ENCODE peak calls at places on chromosome 12, in five cellular contexts. J is Caco-2, M is cardiac muscle cell, E is heart left ventricle, F is thoracic aorta. Z is an unnamed sample.

GRCh38 chr12:54240971-54241588 is 38.8 kb downstream of the CBX5 start:
- DNase-seq in J (no peak), M (no peak), E (no peak), F (no peak), Z (peak; percentile 84)

GRCh38 chr12:84817297-84817696 is 95.3 kb downstream of the SLC6A15 start:
- DNase-seq in J (no peak), M (no peak), E (no peak), F (no peak), Z (no peak)

GRCh38 chr12:105841880-105842279 is 296.9 kb downstream of the NUAK1 start:
- DNase-seq in J (no peak), M (no peak), E (no peak), F (no peak), Z (no peak)

GRCh38 chr12:120247621-120248030 is 17.9 kb downstream of the PXN start:
- DNase-seq in J (no peak), M (no peak), E (no peak), F (no peak), Z (peak; percentile 77)

GRCh38 chr12:51085757-51086156 is 2.4 kb upstream of the CSRNP2 start:
- DNase-seq in J (no peak), M (no peak), E (no peak), F (no peak), Z (no peak)

GRCh38 chr12:3632256-3633240 is 120.4 kb downstream of the CRACR2A start:
- DNase-seq in J (no peak), M (no peak), E (no peak), F (no peak), Z (peak; percentile 45)

GRCh38 chr12:102800565-102800964 is 116.5 kb downstream of the PAH start:
- DNase-seq in J (no peak), M (no peak), E (no peak), F (no peak), Z (no peak)

GRCh38 chr12:121872546-121873223 is 14.0 kb upstream of the HPD start:
- DNase-seq in J (no peak), M (peak; percentile 96), E (no peak), F (no peak), Z (peak; percentile 95)

GRCh38 chr12:104171785-104172563 is 34.0 kb upstream of the NFYB start:
- DNase-seq in J (no peak), M (no peak), E (no peak), F (no peak), Z (no peak)

GRCh38 chr12:95582230-95583058 is 31.2 kb upstream of the USP44 start:
- DNase-seq in J (peak; percentile 40), M (peak; percentile 61), E (no peak), F (no peak), Z (peak; percentile 48)

GRCh38 chr12:75698052-75698451 is 186.6 kb upstream of the KRR1 start:
- DNase-seq in J (no peak), M (no peak), E (no peak), F (no peak), Z (no peak)

GRCh38 chr12:125057708-125058107 is 7.5 kb upstream of the AACS start:
- DNase-seq in J (no peak), M (no peak), E (no peak), F (no peak), Z (no peak)

GRCh38 chr12:128387811-128388422 is 120.9 kb downstream of the TMEM132C start:
- DNase-seq in J (peak; percentile 46), M (peak; percentile 10), E (no peak), F (no peak), Z (no peak)

GRCh38 chr12:127485528-127485927 is 781.4 kb upstream of the TMEM132C start:
- DNase-seq in J (no peak), M (no peak), E (no peak), F (no peak), Z (peak; percentile 32)

GRCh38 chr12:131620520-131620919 is 90.4 kb upstream of the SFSWAP start:
- DNase-seq in J (no peak), M (no peak), E (no peak), F (no peak), Z (no peak)

GRCh38 chr12:126067930-126068329 is 1002.7 kb downstream of the AACS start:
- DNase-seq in J (no peak), M (no peak), E (no peak), F (no peak), Z (no peak)

GRCh38 chr12:98172304-98172703 is 343.1 kb upstream of the TMPO start:
- DNase-seq in J (no peak), M (no peak), E (no peak), F (no peak), Z (no peak)

GRCh38 chr12:113154351-113154973 is 4.9 kb downstream of the CFAP73 start:
- DNase-seq in J (no peak), M (peak; percentile 44), E (no peak), F (no peak), Z (peak; percentile 17)

GRCh38 chr12:124379938-124380754 is 85.3 kb downstream of the RFLNA start:
- DNase-seq in J (no peak), M (peak; percentile 90), E (peak; percentile 78), F (peak; percentile 72), Z (peak; percentile 74)

GRCh38 chr12:15669256-15669948 is 119.8 kb downstream of the EPS8 start:
- DNase-seq in J (no peak), M (no peak), E (no peak), F (no peak), Z (no peak)

GRCh38 chr12:121602766-121603165 is 21.9 kb upstream of the KDM2B start:
- DNase-seq in J (no peak), M (no peak), E (no peak), F (no peak), Z (no peak)

GRCh38 chr12:16939871-16940306 is 333.9 kb upstream of the LMO3 start:
- DNase-seq in J (peak; percentile 82), M (peak; percentile 57), E (no peak), F (no peak), Z (peak; percentile 89)

GRCh38 chr12:115433014-115433634 is 749.1 kb upstream of the TBX3 start:
- DNase-seq in J (peak; percentile 25), M (no peak), E (no peak), F (no peak), Z (no peak)

GRCh38 chr12:38469689-38470088 is 153.1 kb downstream of the ALG10B start:
- DNase-seq in J (no peak), M (no peak), E (no peak), F (no peak), Z (no peak)

GRCh38 chr12:91562476-91562875 is 379.9 kb upstream of the DCN start:
- DNase-seq in J (no peak), M (no peak), E (no peak), F (no peak), Z (no peak)

GRCh38 chr12:123767613-123768012 is 5.5 kb downstream of the DNAH10 start:
- DNase-seq in J (no peak), M (no peak), E (no peak), F (no peak), Z (no peak)

GRCh38 chr12:99907210-99907609 is 77.5 kb downstream of the ANKS1B start:
- DNase-seq in J (no peak), M (no peak), E (no peak), F (no peak), Z (no peak)

GRCh38 chr12:69239922-69240624 is 704 bp downstream of the CPSF6 start:
- DNase-seq in J (peak; percentile 71), M (peak; percentile 47), E (peak; percentile 52), F (no peak), Z (peak; percentile 11)

GRCh38 chr12:111404362-111405148 is 1.2 kb upstream of the SH2B3 start:
- DNase-seq in J (peak; percentile 57), M (peak; percentile 52), E (no peak), F (no peak), Z (no peak)

GRCh38 chr12:27564612-27565213 is 40.7 kb downstream of the PPFIBP1 start:
- DNase-seq in J (no peak), M (no peak), E (no peak), F (no peak), Z (no peak)

GRCh38 chr12:5094550-5094949 is 50.9 kb downstream of the KCNA5 start:
- DNase-seq in J (no peak), M (no peak), E (no peak), F (no peak), Z (no peak)

GRCh38 chr12:5094986-5095385 is 51.3 kb downstream of the KCNA5 start:
- DNase-seq in J (no peak), M (no peak), E (no peak), F (no peak), Z (no peak)

GRCh38 chr12:5099136-5099535 is 55.5 kb downstream of the KCNA5 start:
- DNase-seq in J (no peak), M (no peak), E (no peak), F (no peak), Z (no peak)

GRCh38 chr12:5097786-5098185 is 54.1 kb downstream of the KCNA5 start:
- DNase-seq in J (no peak), M (no peak), E (no peak), F (no peak), Z (no peak)

GRCh38 chr12:5096241-5096880 is 52.7 kb downstream of the KCNA5 start:
- DNase-seq in J (no peak), M (peak; percentile 18), E (no peak), F (no peak), Z (peak; percentile 40)
- TF ChIP-seq CTCF in J (no peak), M (no peak), E (no peak), F (no peak), Z (peak; percentile 47)

DNA sequence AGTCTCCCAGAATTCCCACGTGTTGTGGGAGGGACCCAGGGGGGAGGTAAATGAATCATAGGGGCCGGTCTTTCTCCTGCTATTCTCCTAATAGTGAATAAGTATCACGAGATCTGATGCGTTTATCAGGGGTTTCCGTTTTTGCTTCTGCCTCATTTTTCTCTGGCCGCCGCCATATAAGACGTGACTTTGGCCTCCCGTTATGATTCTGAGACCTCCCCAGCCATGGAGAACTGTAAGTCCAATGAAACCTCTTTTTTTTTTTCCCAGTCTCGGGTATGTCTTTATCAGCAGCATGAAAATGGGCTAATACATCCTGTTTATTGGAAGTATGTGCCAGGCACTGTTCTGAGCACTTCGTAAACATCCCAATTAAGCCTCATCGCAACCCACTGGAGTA is 788 bp downstream of the KRT72 start:
- DNase-seq in J (no peak), M (no peak), E (no peak), F (no peak), Z (no peak)
- H3K27me3 ChIP-seq in J (no peaks in the 10 kb centered on the region), M (peaks cover 20% of the 10 kb centered on the region), E (peaks cover 47% of the 10 kb centered on the region), F (no peaks in the 10 kb centered on the region), Z (peaks cover 14% of the 10 kb centered on the region)

DNA sequence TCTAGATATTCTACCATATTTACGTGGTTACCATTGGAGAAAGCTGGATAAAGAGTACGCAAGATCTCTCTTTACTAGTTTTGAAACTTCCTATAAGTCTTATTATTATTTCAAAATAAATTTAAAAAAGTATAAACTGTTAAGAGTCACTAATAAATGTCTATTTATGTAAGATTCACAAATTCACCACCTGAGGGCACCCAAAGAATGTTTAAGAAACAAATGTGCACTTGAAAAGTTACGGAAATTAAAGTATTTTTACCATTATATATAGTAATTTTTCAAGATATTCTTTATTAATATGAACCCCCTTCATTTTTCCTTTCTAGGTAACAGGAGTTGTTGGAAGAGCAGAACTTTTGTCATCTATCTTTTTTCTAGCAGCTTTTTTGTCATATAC is 11.9 kb downstream of the TMTC3 start:
- DNase-seq in J (peak; percentile 27), M (peak; percentile 73), E (no peak), F (no peak), Z (peak; percentile 35)
- TF ChIP-seq CTCF in J (no peak), M (peak; percentile 38), E (peak; percentile 40), F (peak; percentile 15), Z (no peak)

GRCh38 chr12:57236925-57237652 is 7.6 kb downstream of the SHMT2 start:
- DNase-seq in J (peak; percentile 45), M (no peak), E (peak; percentile 74), F (no peak), Z (no peak)
- H3K27me3 ChIP-seq in J (peaks cover 7% of the 10 kb centered on the region), M (peaks cover 91% of the 10 kb centered on the region), E (peaks cover 59% of the 10 kb centered on the region), F (peaks cover 18% of the 10 kb centered on the region), Z (peaks cover 3% of the 10 kb centered on the region)

GRCh38 chr12:47547077-47547476 is 158.8 kb downstream of the RPAP3 start:
- DNase-seq in J (no peak), M (peak; percentile 59), E (no peak), F (no peak), Z (peak; percentile 66)
- TF ChIP-seq CTCF in J (peak; percentile 34), M (peak; percentile 54), E (no peak), F (no peak), Z (peak; percentile 45)